ENCODE peak calls at places on chromosomes 11 and 22, in six cellular contexts. P is GM12891; T is stimulated activated CD8-positive, alpha-beta memory T cell treated with anti-CD3 and anti-CD28 coated beads, Interleukin-4, amount 100 ng/mL, for 1 hour; M is GM12865; R is PC-3; L is germinal center. D is an unnamed sample.
A peak's percentile ranks its signal among the peaks of the same experiment; 100 is the strongest.

GRCh38 chr11:36116161-36116560 is 172.3 kb downstream of the LDLRAD3 start:
- DNase-seq in L (no peak), M (no peak), R (no peak), P (no peak), T (no peak), D (no peak)

GRCh38 chr11:128180446-128181089 is 406.8 kb downstream of the ETS1 start:
- DNase-seq in P (no peak), M (no peak), T (no peak), R (peak; percentile 97), L (no peak), D (no peak)

GRCh38 chr11:75233688-75234295 is 6.8 kb upstream of the TPBGL start:
- DNase-seq in R (peak; percentile 77), M (peak; percentile 23), P (no peak), T (no peak), L (no peak), D (peak; percentile 41)

GRCh38 chr11:46293616-46294015 is 16.2 kb downstream of the CREB3L1 start:
- DNase-seq in T (no peak), R (peak; percentile 47), P (no peak), L (no peak), M (no peak), D (no peak)

GRCh38 chr11:17604201-17604912 is 57.3 kb downstream of the OTOG start:
- DNase-seq in R (no peak), P (no peak), T (no peak), M (no peak), L (no peak), D (no peak)

GRCh38 chr11:106986261-106986660 is 32.0 kb downstream of the GUCY1A2 start:
- DNase-seq in P (no peak), T (no peak), M (no peak), R (peak; percentile 69), L (no peak), D (no peak)

GRCh38 chr11:67629386-67630229 is at the start of gene NUDT8:
- DNase-seq in P (peak; percentile 88), M (peak; percentile 95), T (peak; percentile 72), L (peak; percentile 81), R (peak; percentile 93), D (peak; percentile 93)

GRCh38 chr11:61960532-61960931 is 6.9 kb downstream of the FTH1 start:
- DNase-seq in M (no peak), P (no peak), T (no peak), L (no peak), R (no peak), D (no peak)

GRCh38 chr22:30435674-30436126 is 10.1 kb downstream of the MTFP1 start:
- DNase-seq in T (no peak), R (no peak), P (no peak), L (peak; percentile 57), M (peak; percentile 72), D (peak; percentile 82)

GRCh38 chr11:80414766-80415165 is 973.9 kb upstream of the TENM4 start:
- DNase-seq in L (no peak), P (no peak), M (peak; percentile 11), R (peak; percentile 61), T (no peak), D (no peak)

GRCh38 chr11:47915407-47916137 is 64.8 kb upstream of the PTPRJ start:
- DNase-seq in R (no peak), P (no peak), M (peak; percentile 27), L (no peak), T (no peak), D (peak; percentile 25)

GRCh38 chr11:16402654-16403447 is 46.5 kb upstream of the SOX6 start:
- DNase-seq in M (no peak), R (no peak), P (no peak), L (no peak), T (no peak), D (no peak)

GRCh38 chr22:43567691-43568308 is 156.0 kb downstream of the MPPED1 start:
- DNase-seq in M (no peak), R (no peak), L (no peak), P (no peak), T (no peak), D (no peak)

GRCh38 chr11:12684354-12684753 is 10.1 kb downstream of the TEAD1 start:
- DNase-seq in P (no peak), M (no peak), R (no peak), L (no peak), T (no peak), D (no peak)

GRCh38 chr11:32430586-32431357 is 4.6 kb downstream of the WT1 start:
- DNase-seq in M (no peak), L (no peak), R (no peak), T (no peak), P (no peak), D (no peak)

GRCh38 chr22:24805790-24806662 is at the start of gene SGSM1:
- DNase-seq in R (peak; percentile 71), M (peak; percentile 57), T (peak; percentile 28), P (peak; percentile 90), L (peak; percentile 90), D (peak; percentile 68)

GRCh38 chr11:57278721-57279095 is 41.7 kb upstream of the APLNR start:
- DNase-seq in P (no peak), T (no peak), L (no peak), M (no peak), R (no peak), D (no peak)

GRCh38 chr11:130023204-130023603 is 20.6 kb upstream of the PRDM10 start:
- DNase-seq in L (peak; percentile 67), M (peak; percentile 93), P (peak; percentile 33), T (no peak), R (peak; percentile 95), D (peak; percentile 58)

GRCh38 chr11:72548481-72548880 is 114.2 kb upstream of the CLPB start:
- DNase-seq in P (no peak), R (no peak), M (no peak), T (no peak), L (no peak), D (no peak)

GRCh38 chr22:27913162-27913741 is 5.8 kb downstream of the PITPNB start:
- DNase-seq in R (no peak), M (no peak), T (no peak), P (no peak), L (no peak), D (peak; percentile 21)

GRCh38 chr11:3077174-3077839 is 20.1 kb upstream of the CARS1 start:
- DNase-seq in T (no peak), L (no peak), R (no peak), M (no peak), P (no peak), D (no peak)

GRCh38 chr11:112320668-112321067 is 60.0 kb upstream of the PLET1 start:
- DNase-seq in R (peak; percentile 82), M (no peak), L (no peak), P (no peak), T (no peak), D (no peak)

GRCh38 chr22:42452456-42452855 is 20.3 kb upstream of the NFAM1 start:
- DNase-seq in T (no peak), R (no peak), M (no peak), L (no peak), P (no peak), D (no peak)

GRCh38 chr22:22565991-22566390 is 6.9 kb upstream of the PRAME start:
- DNase-seq in L (no peak), M (no peak), T (no peak), R (peak; percentile 19), P (no peak), D (no peak)

GRCh38 chr11:46711288-46711687 is 7.7 kb upstream of the F2 start:
- DNase-seq in R (no peak), P (no peak), L (no peak), T (no peak), M (no peak), D (no peak)

GRCh38 chr11:47152126-47152952 is 24.3 kb downstream of the ARFGAP2 start:
- DNase-seq in T (no peak), P (no peak), R (no peak), L (no peak), M (no peak), D (no peak)

GRCh38 chr11:44993971-44994705 is 43.5 kb upstream of the TP53I11 start:
- DNase-seq in R (no peak), T (no peak), P (no peak), M (no peak), L (no peak), D (no peak)

GRCh38 chr11:113247231-113247630 is 67.2 kb upstream of the TTC12 start:
- DNase-seq in L (no peak), P (no peak), R (no peak), M (no peak), T (no peak), D (no peak)

GRCh38 chr11:61791737-61792309 is 576 bp downstream of the TMEM258 start:
- DNase-seq in M (peak; percentile 75), R (peak; percentile 94), T (no peak), L (no peak), P (no peak), D (peak; percentile 72)

GRCh38 chr11:7927635-7928034 is 3.4 kb downstream of the OR10A6 start:
- DNase-seq in M (no peak), P (no peak), T (no peak), L (no peak), R (peak; percentile 33), D (no peak)

GRCh38 chr11:118312328-118312727 is 7.8 kb downstream of the CD3E start:
- DNase-seq in T (no peak), L (no peak), P (no peak), R (no peak), M (no peak), D (no peak)

GRCh38 chr22:46068908-46069481 is 81.3 kb upstream of the PPARA start:
- DNase-seq in P (no peak), T (no peak), R (peak; percentile 81), L (no peak), M (no peak), D (no peak)